ENCODE peak calls at places on chromosome 9, in seven cellular contexts. N is left lobe of liver, V is BE2C, L is kidney epithelial cell, Y is NCI-H2081, E is GOT3, R is H54. H is an unnamed sample.

GRCh38 chr9:93218671-93219420 is 34.9 kb downstream of the WNK2 start:
- DNase-seq in N (no peak), V (no peak), L (no peak), Y (no peak), E (no peak), R (no peak), H (no peak)

GRCh38 chr9:134553061-134553891 is 88.3 kb upstream of the COL5A1 start:
- DNase-seq in N (no peak), V (peak; percentile 91), L (no peak), Y (no peak), E (no peak), R (no peak), H (no peak)

GRCh38 chr9:114216081-114216480 is 60.7 kb downstream of the COL27A1 start:
- DNase-seq in N (no peak), V (peak; percentile 69), L (no peak), Y (no peak), E (no peak), R (no peak), H (no peak)

GRCh38 chr9:2158111-2158610 is 143.0 kb downstream of the SMARCA2 start:
- DNase-seq in N (no peak), V (no peak), L (peak; percentile 47), Y (peak; percentile 90), E (no peak), R (peak; percentile 23), H (peak; percentile 19)

GRCh38 chr9:120742951-120743416 is 28.7 kb upstream of the MEGF9 start:
- DNase-seq in N (peak; percentile 72), V (peak; percentile 30), L (peak; percentile 10), Y (peak; percentile 55), E (no peak), R (peak; percentile 81), H (peak; percentile 22)

GRCh38 chr9:133352635-133353340 is 3.5 kb downstream of the SURF1 start:
- DNase-seq in N (no peak), V (no peak), L (no peak), Y (no peak), E (no peak), R (no peak), H (no peak)

GRCh38 chr9:2798423-2798822 is 45.5 kb downstream of the PUM3 start:
- DNase-seq in N (no peak), V (no peak), L (no peak), Y (no peak), E (no peak), R (no peak), H (no peak)

GRCh38 chr9:127307802-127308201 is 43.2 kb downstream of the GARNL3 start:
- DNase-seq in N (peak; percentile 94), V (peak; percentile 18), L (no peak), Y (no peak), E (no peak), R (no peak), H (no peak)

GRCh38 chr9:137019891-137020683 is 8.0 kb downstream of the ABCA2 start:
- DNase-seq in N (no peak), V (no peak), L (no peak), Y (no peak), E (no peak), R (no peak), H (no peak)

GRCh38 chr9:91857291-91857781 is 92.7 kb downstream of the ROR2 start:
- DNase-seq in N (no peak), V (peak; percentile 72), L (no peak), Y (no peak), E (no peak), R (no peak), H (no peak)

GRCh38 chr9:113580041-113580953 is 116.8 kb downstream of the RGS3 start:
- DNase-seq in N (peak; percentile 85), V (no peak), L (no peak), Y (peak; percentile 47), E (no peak), R (no peak), H (no peak)

GRCh38 chr9:74499770-74500583 is 2.8 kb downstream of the RORB start:
- DNase-seq in N (no peak), V (no peak), L (no peak), Y (no peak), E (no peak), R (no peak), H (no peak)

GRCh38 chr9:70415476-70415875 is 1.0 kb upstream of the KLF9 start:
- DNase-seq in N (no peak), V (no peak), L (no peak), Y (no peak), E (no peak), R (no peak), H (no peak)

GRCh38 chr9:5518061-5518936 is 8.0 kb downstream of the PDCD1LG2 start:
- DNase-seq in N (no peak), V (no peak), L (no peak), Y (no peak), E (no peak), R (no peak), H (no peak)

GRCh38 chr9:35254237-35254636 is 92.4 kb downstream of the UNC13B start:
- DNase-seq in N (no peak), V (no peak), L (no peak), Y (peak; percentile 54), E (no peak), R (no peak), H (no peak)

GRCh38 chr9:20537269-20537668 is 85.0 kb downstream of the MLLT3 start:
- DNase-seq in N (no peak), V (no peak), L (no peak), Y (no peak), E (no peak), R (no peak), H (no peak)

GRCh38 chr9:104090578-104090977 is 3.5 kb upstream of the SMC2 start:
- DNase-seq in N (no peak), V (no peak), L (no peak), Y (peak; percentile 54), E (no peak), R (no peak), H (no peak)

GRCh38 chr9:33415152-33416038 is 13.0 kb upstream of the AQP7 start:
- DNase-seq in N (peak; percentile 95), V (peak; percentile 67), L (no peak), Y (peak; percentile 85), E (peak; percentile 6), R (peak; percentile 35), H (peak; percentile 47)

GRCh38 chr9:77022783-77023440 is 3.5 kb downstream of the FOXB2 start:
- DNase-seq in N (no peak), V (no peak), L (no peak), Y (no peak), E (no peak), R (no peak), H (no peak)

GRCh38 chr9:4831119-4831518 is 38.4 kb downstream of the RCL1 start:
- DNase-seq in N (no peak), V (no peak), L (no peak), Y (no peak), E (no peak), R (no peak), H (no peak)

GRCh38 chr9:97954550-97954989 is 16.6 kb upstream of the HEMGN start:
- DNase-seq in N (peak; percentile 58), V (peak; percentile 45), L (peak; percentile 19), Y (peak; percentile 65), E (no peak), R (peak; percentile 60), H (peak; percentile 66)

GRCh38 chr9:137021979-137022619 is 5.9 kb downstream of the ABCA2 start:
- DNase-seq in N (peak; percentile 96), V (peak; percentile 86), L (no peak), Y (no peak), E (no peak), R (peak; percentile 99), H (no peak)

GRCh38 chr9:112894031-112894430 is 3.4 kb upstream of the SLC46A2 start:
- DNase-seq in N (no peak), V (no peak), L (no peak), Y (no peak), E (no peak), R (peak; percentile 42), H (no peak)

GRCh38 chr9:76560481-76560891 is 101.5 kb downstream of the GCNT1 start:
- DNase-seq in N (no peak), V (no peak), L (no peak), Y (no peak), E (no peak), R (peak; percentile 53), H (no peak)

GRCh38 chr9:98916660-98917059 is 27.0 kb upstream of the COL15A1 start:
- DNase-seq in N (no peak), V (no peak), L (no peak), Y (no peak), E (no peak), R (no peak), H (no peak)

GRCh38 chr9:72038890-72039410 is 21.5 kb downstream of the C9orf57 start:
- DNase-seq in N (peak; percentile 84), V (peak; percentile 68), L (no peak), Y (peak; percentile 80), E (no peak), R (peak; percentile 86), H (peak; percentile 65)

GRCh38 chr9:83219154-83219923 is 156.4 kb upstream of the RASEF start:
- DNase-seq in N (peak; percentile 82), V (peak; percentile 70), L (peak; percentile 73), Y (peak; percentile 83), E (no peak), R (peak; percentile 92), H (peak; percentile 70)

GRCh38 chr9:79551586-79551985 is 20.2 kb upstream of the TLE4 start:
- DNase-seq in N (no peak), V (no peak), L (no peak), Y (no peak), E (no peak), R (no peak), H (no peak)

GRCh38 chr9:91711755-91712591 is 238.1 kb downstream of the ROR2 start:
- DNase-seq in N (no peak), V (no peak), L (no peak), Y (no peak), E (no peak), R (no peak), H (no peak)

GRCh38 chr9:124386201-124386600 is 29.0 kb downstream of the PSMB7 start:
- DNase-seq in N (no peak), V (no peak), L (no peak), Y (no peak), E (no peak), R (no peak), H (no peak)

GRCh38 chr9:101307524-101308213 is 77.1 kb downstream of the BAAT start:
- DNase-seq in N (no peak), V (no peak), L (no peak), Y (no peak), E (no peak), R (no peak), H (no peak)

GRCh38 chr9:36501727-36502126 is 71.0 kb upstream of the MELK start:
- DNase-seq in N (peak; percentile 49), V (no peak), L (no peak), Y (no peak), E (no peak), R (no peak), H (no peak)

GRCh38 chr9:87076825-87077224 is 129.5 kb upstream of the GAS1 start:
- DNase-seq in N (no peak), V (no peak), L (no peak), Y (no peak), E (no peak), R (no peak), H (peak; percentile 17)

GRCh38 chr9:69376651-69377050 is 51.6 kb downstream of the ENTREP1 start:
- DNase-seq in N (no peak), V (no peak), L (peak; percentile 69), Y (no peak), E (no peak), R (peak; percentile 65), H (no peak)

GRCh38 chr9:76415731-76416130 is 21.5 kb upstream of the RFK start:
- DNase-seq in N (no peak), V (no peak), L (no peak), Y (peak; percentile 95), E (no peak), R (no peak), H (no peak)

GRCh38 chr9:107949058-107949457 is 459.5 kb upstream of the KLF4 start:
- DNase-seq in N (no peak), V (no peak), L (no peak), Y (no peak), E (no peak), R (no peak), H (no peak)

GRCh38 chr9:86983260-86984255 is 36.3 kb upstream of the GAS1 start:
- DNase-seq in N (no peak), V (no peak), L (no peak), Y (no peak), E (peak; percentile 15), R (no peak), H (no peak)

GRCh38 chr9:116662633-116663032 is 24.5 kb upstream of the TRIM32 start:
- DNase-seq in N (no peak), V (no peak), L (no peak), Y (no peak), E (no peak), R (no peak), H (no peak)

H was measured in cerebellum.